ENCODE peak calls at places on chromosome X, in eight cellular contexts. P, T, C, H, N, D, W and Y are unnamed samples.

GRCh38 chrX:54248309-54248708 is 65.3 kb upstream of the FAM120C start:
- DNase-seq in P (no peak), T (peak; percentile 54), C (no peak), H (no peak), N (no peak), D (no peak), W (peak; percentile 44), Y (peak; percentile 38)

GRCh38 chrX:16466640-16467432 is 183.1 kb upstream of the S100G start:
- DNase-seq in P (no peak), T (peak; percentile 60), C (no peak), H (no peak), N (no peak), D (no peak), W (peak; percentile 68), Y (no peak)

GRCh38 chrX:1164322-1165288 is 47.8 kb downstream of the CRLF2 start:
- DNase-seq in P (no peak), T (peak; percentile 24), C (no peak), H (peak; percentile 15), N (no peak), D (peak; percentile 16), W (no peak), Y (peak; percentile 76)

GRCh38 chrX:19958530-19959486 is 32.1 kb downstream of the BCLAF3 start:
- DNase-seq in P (no peak), T (no peak), C (no peak), H (no peak), N (no peak), D (no peak), W (peak; percentile 4), Y (no peak)

GRCh38 chrX:29666361-29666760 is 549.0 kb upstream of the MAGEB2 start:
- DNase-seq in P (no peak), T (peak; percentile 26), C (no peak), H (no peak), N (no peak), D (no peak), W (peak; percentile 7), Y (no peak)

GRCh38 chrX:96183843-96184242 is 500.8 kb upstream of the DIAPH2 start:
- DNase-seq in P (no peak), T (peak; percentile 14), C (no peak), H (no peak), N (no peak), D (no peak), W (peak; percentile 1), Y (no peak)

GRCh38 chrX:68511255-68511654 is 12.4 kb downstream of the YIPF6 start:
- DNase-seq in P (peak; percentile 29), T (peak; percentile 62), C (no peak), H (no peak), N (no peak), D (peak; percentile 56), W (peak; percentile 48), Y (peak; percentile 49)

GRCh38 chrX:40167240-40168182 is 69.8 kb upstream of the BCOR start:
- DNase-seq in P (no peak), T (peak; percentile 58), C (peak; percentile 67), H (no peak), N (no peak), D (no peak), W (no peak), Y (peak; percentile 37)

GRCh38 chrX:39688576-39689373 is 409.0 kb downstream of the BCOR start:
- DNase-seq in P (peak; percentile 82), T (peak; percentile 61), C (peak; percentile 93), H (peak; percentile 66), N (no peak), D (peak; percentile 89), W (peak; percentile 7), Y (no peak)

GRCh38 chrX:69285881-69286545 is 120.8 kb upstream of the PJA1 start:
- DNase-seq in P (peak; percentile 81), T (peak; percentile 57), C (peak; percentile 91), H (peak; percentile 68), N (peak; percentile 55), D (peak; percentile 87), W (no peak), Y (peak; percentile 49)

GRCh38 chrX:47191331-47191730 is 2.3 kb upstream of the UBA1 start:
- DNase-seq in P (no peak), T (peak; percentile 59), C (peak; percentile 53), H (no peak), N (peak; percentile 71), D (no peak), W (no peak), Y (peak; percentile 89)

GRCh38 chrX:141652315-141652714 is 46.2 kb downstream of the SPANXD start:
- DNase-seq in P (no peak), T (no peak), C (no peak), H (no peak), N (no peak), D (no peak), W (no peak), Y (no peak)

GRCh38 chrX:81377329-81377728 is 175.4 kb downstream of the SH3BGRL start:
- DNase-seq in P (peak; percentile 7), T (peak; percentile 37), C (no peak), H (no peak), N (no peak), D (peak; percentile 1), W (peak; percentile 27), Y (peak; percentile 23)

GRCh38 chrX:12946838-12947544 is 27.9 kb upstream of the TMSB4X start:
- DNase-seq in P (peak; percentile 71), T (peak; percentile 74), C (no peak), H (peak; percentile 34), N (peak; percentile 79), D (peak; percentile 62), W (peak; percentile 82), Y (peak; percentile 81)

GRCh38 chrX:16185725-16186136 is 18.4 kb downstream of the MAGEB17 start:
- DNase-seq in P (peak; percentile 8), T (peak; percentile 80), C (no peak), H (no peak), N (no peak), D (no peak), W (peak; percentile 88), Y (no peak)

GRCh38 chrX:140733766-140734342 is 24.3 kb downstream of the LINC00632 start:
- DNase-seq in P (peak; percentile 39), T (peak; percentile 62), C (no peak), H (no peak), N (no peak), D (peak; percentile 46), W (peak; percentile 57), Y (peak; percentile 31)

GRCh38 chrX:71098302-71098701 is 2.7 kb downstream of the FOXO4 start:
- DNase-seq in P (peak; percentile 67), T (peak; percentile 55), C (peak; percentile 76), H (peak; percentile 61), N (peak; percentile 86), D (peak; percentile 66), W (peak; percentile 23), Y (peak; percentile 77)

GRCh38 chrX:131783555-131784338 is 239.4 kb upstream of the STK26 start:
- DNase-seq in P (no peak), T (no peak), C (peak; percentile 70), H (peak; percentile 52), N (no peak), D (no peak), W (peak; percentile 89), Y (no peak)

GRCh38 chrX:2492536-2493218 is 8.1 kb downstream of the DHRSX start:
- DNase-seq in P (no peak), T (no peak), C (no peak), H (no peak), N (no peak), D (no peak), W (no peak), Y (no peak)

GRCh38 chrX:8988456-8988855 is 45.5 kb downstream of the FAM9B start:
- DNase-seq in P (no peak), T (peak; percentile 77), C (peak; percentile 58), H (peak; percentile 18), N (no peak), D (no peak), W (peak; percentile 57), Y (no peak)

GRCh38 chrX:125436855-125437254 is 117.2 kb downstream of the TEX13C start:
- DNase-seq in P (peak; percentile 10), T (peak; percentile 7), C (no peak), H (no peak), N (no peak), D (no peak), W (no peak), Y (peak; percentile 22)

GRCh38 chrX:154366666-154367055 is 7.8 kb downstream of the FLNA start:
- DNase-seq in P (no peak), T (peak; percentile 34), C (peak; percentile 80), H (no peak), N (no peak), D (no peak), W (no peak), Y (no peak)
- H3K27ac ChIP-seq in P (no peak overlapping the region), T (peak overlapping the region; percentile 98), C (peak overlapping the region; percentile 99), H (peak overlapping the region; percentile 23), N (peak overlapping the region; percentile 38), D (peak overlapping the region; percentile 98), W (peak overlapping the region; percentile 39), Y (no peak overlapping the region)

DNA sequence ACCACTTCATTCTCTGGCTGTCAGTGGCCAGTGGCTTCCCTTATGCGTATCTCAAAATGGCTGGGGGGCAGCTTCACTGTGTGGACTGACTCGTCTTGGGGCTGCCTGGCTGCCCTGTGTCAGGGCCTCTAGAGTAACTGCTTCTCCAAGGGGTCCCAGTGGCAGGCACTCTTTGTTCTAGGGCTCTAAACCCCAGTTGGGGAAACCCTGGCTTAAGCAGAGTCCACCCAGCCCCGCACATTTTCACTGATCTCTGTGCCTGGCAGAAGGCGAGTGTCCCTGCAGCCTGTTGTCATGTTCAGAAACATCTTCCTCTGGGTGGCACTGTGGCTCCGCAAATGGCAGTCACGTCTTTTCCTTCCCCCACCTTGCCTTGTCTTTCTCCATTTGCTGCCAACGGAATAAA is 59.7 kb downstream of the NBDY start:
- DNase-seq in P (peak; percentile 12), T (no peak), C (no peak), H (peak; percentile 79), N (peak; percentile 57), D (no peak), W (peak; percentile 47), Y (peak; percentile 25)
- H3K27ac ChIP-seq in P (no peak overlapping the region), T (no peak overlapping the region), C (no peak overlapping the region), H (peak overlapping the region; percentile 23), N (no peak overlapping the region), D (no peak overlapping the region), W (no peak overlapping the region), Y (no peak overlapping the region)

GRCh38 chrX:85375333-85375738 is 4.1 kb downstream of the POF1B start:
- DNase-seq in P (no peak), T (no peak), C (no peak), H (no peak), N (no peak), D (peak; percentile 30), W (no peak), Y (no peak)
- H3K27ac ChIP-seq in P (no peak overlapping the region), T (no peak overlapping the region), C (no peak overlapping the region), H (no peak overlapping the region), N (no peak overlapping the region), D (no peak overlapping the region), W (no peak overlapping the region), Y (no peak overlapping the region)

GRCh38 chrX:63434206-63434605 is 83.1 kb upstream of the SPIN4 start:
- DNase-seq in P (no peak), T (no peak), C (no peak), H (no peak), N (no peak), D (no peak), W (no peak), Y (no peak)

GRCh38 chrX:63424063-63424462 is 72.9 kb upstream of the SPIN4 start:
- DNase-seq in P (no peak), T (no peak), C (no peak), H (no peak), N (no peak), D (no peak), W (no peak), Y (no peak)

GRCh38 chrX:63430026-63430425 is 78.9 kb upstream of the SPIN4 start:
- DNase-seq in P (no peak), T (no peak), C (no peak), H (no peak), N (no peak), D (no peak), W (no peak), Y (peak; percentile 0)

GRCh38 chrX:63426519-63426918 is 75.4 kb upstream of the SPIN4 start:
- DNase-seq in P (no peak), T (no peak), C (no peak), H (no peak), N (no peak), D (no peak), W (no peak), Y (no peak)

GRCh38 chrX:63428348-63428747 is 77.2 kb upstream of the SPIN4 start:
- DNase-seq in P (no peak), T (peak; percentile 0), C (no peak), H (no peak), N (no peak), D (no peak), W (peak; percentile 8), Y (no peak)
- H3K27ac ChIP-seq in P (no peak overlapping the region), T (no peak overlapping the region), C (no peak overlapping the region), H (no peak overlapping the region), N (no peak overlapping the region), D (no peak overlapping the region), W (no peak overlapping the region), Y (no peak overlapping the region)